ENCODE peak calls at places on chromosomes 4 and X, in four cellular contexts. P is HepG2, B is WTC11, F is K562. C is an unnamed sample.

GRCh38 chrX:39418132-39418935 is 617.1 kb downstream of the MID1IP1 start:
- DNase-seq in P (no peak), B (no peak), F (no peak), C (no peak)

GRCh38 chrX:11970935-11971334 is 167.3 kb upstream of the FRMPD4 start:
- DNase-seq in P (no peak), B (no peak), F (no peak), C (no peak)

GRCh38 chr4:136946307-136946907 is 585.9 kb downstream of the PCDH18 start:
- DNase-seq in P (no peak), B (no peak), F (no peak), C (no peak)

GRCh38 chrX:150482537-150483217 is 85.7 kb upstream of the MTM1 start:
- DNase-seq in P (peak), B (no peak), F (peak), C (no peak)

GRCh38 chr4:83677656-83678055 is 141.7 kb downstream of the GPAT3 start:
- DNase-seq in P (no peak), B (no peak), F (no peak), C (no peak)

GRCh38 chrX:124342174-124342867 is 4.0 kb upstream of the SH2D1A start:
- DNase-seq in P (no peak), B (no peak), F (no peak), C (no peak)

GRCh38 chrX:1595711-1596060 is 4.3 kb downstream of the AKAP17A start:
- DNase-seq in P (no peak), B (no peak), F (no peak), C (no peak)

GRCh38 chr4:119542575-119542974 is 86.0 kb downstream of the PDE5A start:
- DNase-seq in P (no peak), B (no peak), F (no peak), C (no peak)

GRCh38 chrX:625137-625691 is 5.4 kb upstream of the SHOX start:
- DNase-seq in P (no peak), B (no peak), F (no peak), C (no peak)

GRCh38 chr4:161291222-161291621 is 872.6 kb downstream of the FSTL5 start:
- DNase-seq in P (no peak), B (no peak), F (no peak), C (no peak)

GRCh38 chr4:88514557-88515511 is 8.7 kb downstream of the PYURF start:
- DNase-seq in P (peak), B (no peak), F (no peak), C (no peak)

GRCh38 chr4:177155454-177155853 is 154.2 kb upstream of the NEIL3 start:
- DNase-seq in P (no peak), B (no peak), F (no peak), C (no peak)

GRCh38 chr4:124997907-124998306 is 285.4 kb upstream of the ANKRD50 start:
- DNase-seq in P (no peak), B (no peak), F (no peak), C (no peak)

GRCh38 chrX:69152398-69152797 is 12.9 kb downstream of the PJA1 start:
- DNase-seq in P (peak), B (no peak), F (no peak), C (no peak)

GRCh38 chrX:80602017-80602765 is 181.9 kb downstream of the TENT5D start:
- DNase-seq in P (no peak), B (no peak), F (peak), C (no peak)

GRCh38 chr4:87038837-87039715 is 104.3 kb downstream of the AFF1 start:
- DNase-seq in P (no peak), B (peak), F (no peak), C (no peak)

GRCh38 chr4:74235135-74235534 is 73.1 kb upstream of the EPGN start:
- DNase-seq in P (no peak), B (no peak), F (no peak), C (no peak)

GRCh38 chr4:814312-814850 is 11.5 kb downstream of the CPLX1 start:
- DNase-seq in P (no peak), B (no peak), F (no peak), C (no peak)

GRCh38 chrX:102930990-102931756 is 5.9 kb upstream of the RAB40AL start:
- DNase-seq in P (no peak), B (no peak), F (no peak), C (no peak)

GRCh38 chrX:102934624-102935023 is 2.4 kb upstream of the RAB40AL start:
- DNase-seq in P (peak), B (peak), F (peak), C (no peak)
- TF ChIP-seq CREM in P (no peak), B (no peak), F (no peak), C (no peak)

GRCh38 chrX:20519077-20519617 is 252.4 kb upstream of the RPS6KA3 start:
- DNase-seq in P (no peak), B (no peak), F (no peak), C (no peak)
- TF ChIP-seq CREM in P (no peak), B (no peak), F (no peak), C (no peak)

DNA sequence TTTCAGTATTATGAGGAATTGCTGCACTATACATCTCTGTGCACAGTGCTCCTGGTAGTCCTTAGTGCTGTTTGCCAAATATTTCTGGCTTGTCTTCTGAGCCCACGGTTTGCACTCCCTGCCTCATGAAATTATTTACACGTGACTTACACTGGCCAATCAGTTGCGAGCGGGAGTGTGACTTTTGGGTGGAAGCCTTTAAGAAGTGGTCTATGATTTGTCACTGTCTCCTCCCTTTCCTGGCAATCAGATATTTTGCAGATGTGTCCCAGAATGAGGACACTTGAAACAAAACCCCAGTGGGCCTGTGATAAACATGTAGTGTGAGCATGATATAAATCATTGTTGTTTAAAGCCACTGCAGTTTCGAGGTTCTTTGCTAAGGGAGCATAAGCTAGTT is 11.8 kb downstream of the BST1 start:
- DNase-seq in P (no peak), B (no peak), F (peak), C (no peak)
- TF ChIP-seq CREM in P (no peak), B (no peak), F (no peak), C (no peak)

GRCh38 chrX:129116651-129117050 is 406.6 kb downstream of the SMARCA1 start:
- DNase-seq in P (peak), B (no peak), F (no peak), C (no peak)

GRCh38 chrX:129115935-129116334 is 407.4 kb downstream of the SMARCA1 start:
- DNase-seq in P (peak), B (no peak), F (no peak), C (no peak)

GRCh38 chrX:129115104-129115503 is 408.2 kb downstream of the SMARCA1 start:
- DNase-seq in P (peak), B (peak), F (peak), C (no peak)
- TF ChIP-seq CREM in P (no peak), B (no peak), F (no peak), C (no peak)

GRCh38 chr4:38902221-38902620 is 34.6 kb downstream of the FAM114A1 start:
- DNase-seq in P (no peak), B (no peak), F (no peak), C (no peak)

GRCh38 chr4:38898245-38898644 is 30.6 kb downstream of the FAM114A1 start:
- DNase-seq in P (no peak), B (no peak), F (no peak), C (no peak)

GRCh38 chr4:38894340-38894982 is 26.9 kb downstream of the FAM114A1 start:
- DNase-seq in P (no peak), B (no peak), F (no peak), C (no peak)

GRCh38 chr4:38891051-38891738 is 23.6 kb downstream of the FAM114A1 start:
- DNase-seq in P (no peak), B (no peak), F (no peak), C (no peak)

GRCh38 chr4:38896940-38897339 is 29.3 kb downstream of the FAM114A1 start:
- DNase-seq in P (no peak), B (no peak), F (no peak), C (no peak)
- TF ChIP-seq CREM in P (no peak), B (no peak), F (no peak), C (no peak)

C was measured in GM12878.